ENCODE peak calls at places on chromosome 19, in five cellular contexts. One of them, this sample, is unnamed.

GRCh38 chr19:28567834-28568233 is 645.1 kb downstream of the UQCRFS1 start:
- DNase-seq in NCI-H2029 treated with DMSO at 0.1 percent for 48 hours: no peak
- DNase-seq in fibroblast of the aortic adventitia: no peak
- DNase-seq in CD4-positive, alpha-beta T cell: no peak
- DNase-seq in stimulated activated CD4-positive, alpha-beta T cell treated with anti-CD3 and anti-CD28 coated beads, Interleukin-4, amount 100 ng/mL, for 4 hours: no peak
- DNase-seq in this sample: no peak

GRCh38 chr19:7196721-7197168 is 97.5 kb downstream of the INSR start:
- DNase-seq in CD4-positive, alpha-beta T cell: no peak
- DNase-seq in stimulated activated CD4-positive, alpha-beta T cell treated with anti-CD3 and anti-CD28 coated beads, Interleukin-4, amount 100 ng/mL, for 4 hours: no peak
- DNase-seq in fibroblast of the aortic adventitia: peak
- DNase-seq in NCI-H2029 treated with DMSO at 0.1 percent for 48 hours: no peak
- DNase-seq in this sample: no peak

GRCh38 chr19:53002479-53002878 is 11.2 kb upstream of the ERVV-1 start:
- DNase-seq in CD4-positive, alpha-beta T cell: no peak
- DNase-seq in stimulated activated CD4-positive, alpha-beta T cell treated with anti-CD3 and anti-CD28 coated beads, Interleukin-4, amount 100 ng/mL, for 4 hours: no peak
- DNase-seq in NCI-H2029 treated with DMSO at 0.1 percent for 48 hours: no peak
- DNase-seq in fibroblast of the aortic adventitia: no peak
- DNase-seq in this sample: peak

GRCh38 chr19:17420267-17420924 is 549 bp downstream of the MVB12A start:
- DNase-seq in NCI-H2029 treated with DMSO at 0.1 percent for 48 hours: no peak
- DNase-seq in stimulated activated CD4-positive, alpha-beta T cell treated with anti-CD3 and anti-CD28 coated beads, Interleukin-4, amount 100 ng/mL, for 4 hours: no peak
- DNase-seq in fibroblast of the aortic adventitia: peak
- DNase-seq in CD4-positive, alpha-beta T cell: no peak
- DNase-seq in this sample: peak

GRCh38 chr19:8209111-8209964 is at the start of gene CERS4:
- DNase-seq in NCI-H2029 treated with DMSO at 0.1 percent for 48 hours: no peak
- DNase-seq in stimulated activated CD4-positive, alpha-beta T cell treated with anti-CD3 and anti-CD28 coated beads, Interleukin-4, amount 100 ng/mL, for 4 hours: peak
- DNase-seq in fibroblast of the aortic adventitia: peak
- DNase-seq in CD4-positive, alpha-beta T cell: peak
- DNase-seq in this sample: peak

GRCh38 chr19:44789943-44790467 is 12.3 kb downstream of the CBLC start:
- DNase-seq in NCI-H2029 treated with DMSO at 0.1 percent for 48 hours: no peak
- DNase-seq in stimulated activated CD4-positive, alpha-beta T cell treated with anti-CD3 and anti-CD28 coated beads, Interleukin-4, amount 100 ng/mL, for 4 hours: no peak
- DNase-seq in CD4-positive, alpha-beta T cell: no peak
- DNase-seq in fibroblast of the aortic adventitia: no peak
- DNase-seq in this sample: no peak

GRCh38 chr19:3667766-3668165 is 32.5 kb downstream of the PIP5K1C start:
- DNase-seq in CD4-positive, alpha-beta T cell: no peak
- DNase-seq in NCI-H2029 treated with DMSO at 0.1 percent for 48 hours: no peak
- DNase-seq in fibroblast of the aortic adventitia: no peak
- DNase-seq in stimulated activated CD4-positive, alpha-beta T cell treated with anti-CD3 and anti-CD28 coated beads, Interleukin-4, amount 100 ng/mL, for 4 hours: no peak
- DNase-seq in this sample: no peak

GRCh38 chr19:18588611-18589379 is at the start of gene REX1BD:
- DNase-seq in CD4-positive, alpha-beta T cell: peak
- DNase-seq in stimulated activated CD4-positive, alpha-beta T cell treated with anti-CD3 and anti-CD28 coated beads, Interleukin-4, amount 100 ng/mL, for 4 hours: peak
- DNase-seq in NCI-H2029 treated with DMSO at 0.1 percent for 48 hours: peak
- DNase-seq in fibroblast of the aortic adventitia: peak
- DNase-seq in this sample: peak

GRCh38 chr19:50362656-50363424 is 2.6 kb downstream of the NAPSA start:
- DNase-seq in fibroblast of the aortic adventitia: no peak
- DNase-seq in CD4-positive, alpha-beta T cell: no peak
- DNase-seq in NCI-H2029 treated with DMSO at 0.1 percent for 48 hours: no peak
- DNase-seq in stimulated activated CD4-positive, alpha-beta T cell treated with anti-CD3 and anti-CD28 coated beads, Interleukin-4, amount 100 ng/mL, for 4 hours: no peak
- DNase-seq in this sample: no peak

GRCh38 chr19:12482505-12482886 is 2.1 kb downstream of the ZNF709 start:
- DNase-seq in CD4-positive, alpha-beta T cell: no peak
- DNase-seq in stimulated activated CD4-positive, alpha-beta T cell treated with anti-CD3 and anti-CD28 coated beads, Interleukin-4, amount 100 ng/mL, for 4 hours: no peak
- DNase-seq in NCI-H2029 treated with DMSO at 0.1 percent for 48 hours: no peak
- DNase-seq in fibroblast of the aortic adventitia: no peak
- DNase-seq in this sample: no peak

GRCh38 chr19:7159105-7159933 is 89.8 kb downstream of the ZNF557 start:
- DNase-seq in CD4-positive, alpha-beta T cell: no peak
- DNase-seq in stimulated activated CD4-positive, alpha-beta T cell treated with anti-CD3 and anti-CD28 coated beads, Interleukin-4, amount 100 ng/mL, for 4 hours: no peak
- DNase-seq in NCI-H2029 treated with DMSO at 0.1 percent for 48 hours: peak
- DNase-seq in fibroblast of the aortic adventitia: peak
- DNase-seq in this sample: peak

GRCh38 chr19:18987456-18987855 is 45.9 kb downstream of the SUGP2 start:
- DNase-seq in CD4-positive, alpha-beta T cell: no peak
- DNase-seq in fibroblast of the aortic adventitia: no peak
- DNase-seq in stimulated activated CD4-positive, alpha-beta T cell treated with anti-CD3 and anti-CD28 coated beads, Interleukin-4, amount 100 ng/mL, for 4 hours: no peak
- DNase-seq in NCI-H2029 treated with DMSO at 0.1 percent for 48 hours: no peak
- DNase-seq in this sample: no peak

GRCh38 chr19:1244693-1245451 is 3.3 kb downstream of the ATP5F1D start:
- DNase-seq in NCI-H2029 treated with DMSO at 0.1 percent for 48 hours: no peak
- DNase-seq in stimulated activated CD4-positive, alpha-beta T cell treated with anti-CD3 and anti-CD28 coated beads, Interleukin-4, amount 100 ng/mL, for 4 hours: no peak
- DNase-seq in fibroblast of the aortic adventitia: no peak
- DNase-seq in CD4-positive, alpha-beta T cell: no peak
- DNase-seq in this sample: no peak

GRCh38 chr19:1949304-1950101 is 8.5 kb downstream of the CSNK1G2 start:
- DNase-seq in CD4-positive, alpha-beta T cell: no peak
- DNase-seq in NCI-H2029 treated with DMSO at 0.1 percent for 48 hours: no peak
- DNase-seq in fibroblast of the aortic adventitia: no peak
- DNase-seq in stimulated activated CD4-positive, alpha-beta T cell treated with anti-CD3 and anti-CD28 coated beads, Interleukin-4, amount 100 ng/mL, for 4 hours: no peak
- DNase-seq in this sample: no peak

GRCh38 chr19:30224689-30225606 is 147.2 kb upstream of the ZNF536 start:
- DNase-seq in stimulated activated CD4-positive, alpha-beta T cell treated with anti-CD3 and anti-CD28 coated beads, Interleukin-4, amount 100 ng/mL, for 4 hours: no peak
- DNase-seq in CD4-positive, alpha-beta T cell: no peak
- DNase-seq in fibroblast of the aortic adventitia: no peak
- DNase-seq in NCI-H2029 treated with DMSO at 0.1 percent for 48 hours: no peak
- DNase-seq in this sample: no peak

GRCh38 chr19:39166571-39167391 is 30.0 kb upstream of the NCCRP1 start:
- DNase-seq in fibroblast of the aortic adventitia: no peak
- DNase-seq in NCI-H2029 treated with DMSO at 0.1 percent for 48 hours: peak
- DNase-seq in stimulated activated CD4-positive, alpha-beta T cell treated with anti-CD3 and anti-CD28 coated beads, Interleukin-4, amount 100 ng/mL, for 4 hours: no peak
- DNase-seq in CD4-positive, alpha-beta T cell: no peak
- DNase-seq in this sample: no peak

GRCh38 chr19:14061751-14062557 is at the start of gene PALM3:
- DNase-seq in NCI-H2029 treated with DMSO at 0.1 percent for 48 hours: no peak
- DNase-seq in CD4-positive, alpha-beta T cell: no peak
- DNase-seq in stimulated activated CD4-positive, alpha-beta T cell treated with anti-CD3 and anti-CD28 coated beads, Interleukin-4, amount 100 ng/mL, for 4 hours: no peak
- DNase-seq in fibroblast of the aortic adventitia: no peak
- DNase-seq in this sample: no peak

GRCh38 chr19:36093146-36093662 is 17.7 kb upstream of the OVOL3 start:
- DNase-seq in NCI-H2029 treated with DMSO at 0.1 percent for 48 hours: no peak
- DNase-seq in stimulated activated CD4-positive, alpha-beta T cell treated with anti-CD3 and anti-CD28 coated beads, Interleukin-4, amount 100 ng/mL, for 4 hours: no peak
- DNase-seq in CD4-positive, alpha-beta T cell: no peak
- DNase-seq in fibroblast of the aortic adventitia: no peak
- DNase-seq in this sample: no peak

GRCh38 chr19:35346193-35347052 is 1.3 kb upstream of the FFAR1 start:
- DNase-seq in fibroblast of the aortic adventitia: no peak
- DNase-seq in CD4-positive, alpha-beta T cell: peak
- DNase-seq in NCI-H2029 treated with DMSO at 0.1 percent for 48 hours: no peak
- DNase-seq in stimulated activated CD4-positive, alpha-beta T cell treated with anti-CD3 and anti-CD28 coated beads, Interleukin-4, amount 100 ng/mL, for 4 hours: peak
- DNase-seq in this sample: no peak

GRCh38 chr19:45767881-45768643 is 990 bp downstream of the SIX5 start:
- DNase-seq in CD4-positive, alpha-beta T cell: no peak
- DNase-seq in stimulated activated CD4-positive, alpha-beta T cell treated with anti-CD3 and anti-CD28 coated beads, Interleukin-4, amount 100 ng/mL, for 4 hours: peak
- DNase-seq in fibroblast of the aortic adventitia: peak
- DNase-seq in NCI-H2029 treated with DMSO at 0.1 percent for 48 hours: no peak
- DNase-seq in this sample: peak

GRCh38 chr19:38990949-38991697 is 15.6 kb upstream of the FBXO17 start:
- DNase-seq in CD4-positive, alpha-beta T cell: no peak
- DNase-seq in stimulated activated CD4-positive, alpha-beta T cell treated with anti-CD3 and anti-CD28 coated beads, Interleukin-4, amount 100 ng/mL, for 4 hours: no peak
- DNase-seq in NCI-H2029 treated with DMSO at 0.1 percent for 48 hours: no peak
- DNase-seq in fibroblast of the aortic adventitia: peak
- DNase-seq in this sample: peak

GRCh38 chr19:46904114-46905060 is 43.6 kb downstream of the ARHGAP35 start:
- DNase-seq in fibroblast of the aortic adventitia: peak
- DNase-seq in CD4-positive, alpha-beta T cell: no peak
- DNase-seq in stimulated activated CD4-positive, alpha-beta T cell treated with anti-CD3 and anti-CD28 coated beads, Interleukin-4, amount 100 ng/mL, for 4 hours: no peak
- DNase-seq in NCI-H2029 treated with DMSO at 0.1 percent for 48 hours: no peak
- DNase-seq in this sample: peak

GRCh38 chr19:54191671-54192453 is 754 bp downstream of the TSEN34 start:
- DNase-seq in CD4-positive, alpha-beta T cell: no peak
- DNase-seq in NCI-H2029 treated with DMSO at 0.1 percent for 48 hours: no peak
- DNase-seq in fibroblast of the aortic adventitia: peak
- DNase-seq in stimulated activated CD4-positive, alpha-beta T cell treated with anti-CD3 and anti-CD28 coated beads, Interleukin-4, amount 100 ng/mL, for 4 hours: no peak
- DNase-seq in this sample: peak

GRCh38 chr19:13507053-13507611 is 853 bp upstream of the CACNA1A start:
- DNase-seq in NCI-H2029 treated with DMSO at 0.1 percent for 48 hours: no peak
- DNase-seq in CD4-positive, alpha-beta T cell: no peak
- DNase-seq in fibroblast of the aortic adventitia: peak
- DNase-seq in stimulated activated CD4-positive, alpha-beta T cell treated with anti-CD3 and anti-CD28 coated beads, Interleukin-4, amount 100 ng/mL, for 4 hours: no peak
- DNase-seq in this sample: peak

GRCh38 chr19:51002101-51002532 is 713 bp upstream of the KLK8 start:
- DNase-seq in stimulated activated CD4-positive, alpha-beta T cell treated with anti-CD3 and anti-CD28 coated beads, Interleukin-4, amount 100 ng/mL, for 4 hours: no peak
- DNase-seq in fibroblast of the aortic adventitia: no peak
- DNase-seq in CD4-positive, alpha-beta T cell: no peak
- DNase-seq in NCI-H2029 treated with DMSO at 0.1 percent for 48 hours: no peak
- DNase-seq in this sample: no peak

GRCh38 chr19:7356899-7357627 is 8.3 kb downstream of the ARHGEF18 start:
- DNase-seq in stimulated activated CD4-positive, alpha-beta T cell treated with anti-CD3 and anti-CD28 coated beads, Interleukin-4, amount 100 ng/mL, for 4 hours: no peak
- DNase-seq in fibroblast of the aortic adventitia: no peak
- DNase-seq in CD4-positive, alpha-beta T cell: no peak
- DNase-seq in NCI-H2029 treated with DMSO at 0.1 percent for 48 hours: no peak
- DNase-seq in this sample: no peak

GRCh38 chr19:6811906-6812305 is 39.4 kb downstream of the VAV1 start:
- DNase-seq in NCI-H2029 treated with DMSO at 0.1 percent for 48 hours: no peak
- DNase-seq in fibroblast of the aortic adventitia: peak
- DNase-seq in stimulated activated CD4-positive, alpha-beta T cell treated with anti-CD3 and anti-CD28 coated beads, Interleukin-4, amount 100 ng/mL, for 4 hours: no peak
- DNase-seq in CD4-positive, alpha-beta T cell: no peak
- DNase-seq in this sample: peak

GRCh38 chr19:4841366-4841704 is 9.8 kb upstream of the TICAM1 start:
- DNase-seq in stimulated activated CD4-positive, alpha-beta T cell treated with anti-CD3 and anti-CD28 coated beads, Interleukin-4, amount 100 ng/mL, for 4 hours: no peak
- DNase-seq in fibroblast of the aortic adventitia: no peak
- DNase-seq in NCI-H2029 treated with DMSO at 0.1 percent for 48 hours: no peak
- DNase-seq in CD4-positive, alpha-beta T cell: no peak
- DNase-seq in this sample: no peak

GRCh38 chr19:48630289-48631036 is 6.7 kb downstream of the DBP start:
- DNase-seq in CD4-positive, alpha-beta T cell: no peak
- DNase-seq in NCI-H2029 treated with DMSO at 0.1 percent for 48 hours: no peak
- DNase-seq in fibroblast of the aortic adventitia: peak
- DNase-seq in stimulated activated CD4-positive, alpha-beta T cell treated with anti-CD3 and anti-CD28 coated beads, Interleukin-4, amount 100 ng/mL, for 4 hours: no peak
- DNase-seq in this sample: no peak

GRCh38 chr19:55901369-55902079 is 30.6 kb downstream of the NLRP13 start:
- DNase-seq in CD4-positive, alpha-beta T cell: no peak
- DNase-seq in stimulated activated CD4-positive, alpha-beta T cell treated with anti-CD3 and anti-CD28 coated beads, Interleukin-4, amount 100 ng/mL, for 4 hours: no peak
- DNase-seq in NCI-H2029 treated with DMSO at 0.1 percent for 48 hours: no peak
- DNase-seq in fibroblast of the aortic adventitia: no peak
- DNase-seq in this sample: no peak

GRCh38 chr19:5651361-5651760 is 28.5 kb downstream of the SAFB start:
- DNase-seq in CD4-positive, alpha-beta T cell: no peak
- DNase-seq in fibroblast of the aortic adventitia: no peak
- DNase-seq in NCI-H2029 treated with DMSO at 0.1 percent for 48 hours: no peak
- DNase-seq in stimulated activated CD4-positive, alpha-beta T cell treated with anti-CD3 and anti-CD28 coated beads, Interleukin-4, amount 100 ng/mL, for 4 hours: no peak
- DNase-seq in this sample: no peak

GRCh38 chr19:5880604-5881078 is 10.3 kb upstream of the FUT5 start:
- DNase-seq in stimulated activated CD4-positive, alpha-beta T cell treated with anti-CD3 and anti-CD28 coated beads, Interleukin-4, amount 100 ng/mL, for 4 hours: no peak
- DNase-seq in CD4-positive, alpha-beta T cell: no peak
- DNase-seq in fibroblast of the aortic adventitia: peak
- DNase-seq in NCI-H2029 treated with DMSO at 0.1 percent for 48 hours: peak
- DNase-seq in this sample: no peak

GRCh38 chr19:35266904-35267817 is 1.6 kb upstream of the USF2 start:
- DNase-seq in stimulated activated CD4-positive, alpha-beta T cell treated with anti-CD3 and anti-CD28 coated beads, Interleukin-4, amount 100 ng/mL, for 4 hours: peak
- DNase-seq in NCI-H2029 treated with DMSO at 0.1 percent for 48 hours: no peak
- DNase-seq in fibroblast of the aortic adventitia: no peak
- DNase-seq in CD4-positive, alpha-beta T cell: no peak
- DNase-seq in this sample: peak

GRCh38 chr19:12834418-12834943 is at the start of gene RTBDN:
- DNase-seq in CD4-positive, alpha-beta T cell: no peak
- DNase-seq in fibroblast of the aortic adventitia: no peak
- DNase-seq in NCI-H2029 treated with DMSO at 0.1 percent for 48 hours: peak
- DNase-seq in stimulated activated CD4-positive, alpha-beta T cell treated with anti-CD3 and anti-CD28 coated beads, Interleukin-4, amount 100 ng/mL, for 4 hours: no peak
- DNase-seq in this sample: peak

GRCh38 chr19:995051-995827 is 5.0 kb upstream of the GRIN3B start:
- DNase-seq in CD4-positive, alpha-beta T cell: no peak
- DNase-seq in NCI-H2029 treated with DMSO at 0.1 percent for 48 hours: peak
- DNase-seq in fibroblast of the aortic adventitia: no peak
- DNase-seq in stimulated activated CD4-positive, alpha-beta T cell treated with anti-CD3 and anti-CD28 coated beads, Interleukin-4, amount 100 ng/mL, for 4 hours: no peak
- DNase-seq in this sample: no peak

GRCh38 chr19:8141726-8142524 is 7.5 kb downstream of the FBN3 start:
- DNase-seq in stimulated activated CD4-positive, alpha-beta T cell treated with anti-CD3 and anti-CD28 coated beads, Interleukin-4, amount 100 ng/mL, for 4 hours: no peak
- DNase-seq in NCI-H2029 treated with DMSO at 0.1 percent for 48 hours: no peak
- DNase-seq in CD4-positive, alpha-beta T cell: no peak
- DNase-seq in fibroblast of the aortic adventitia: no peak
- DNase-seq in this sample: no peak

GRCh38 chr19:1672038-1672768 is 19.8 kb upstream of the TCF3 start:
- DNase-seq in fibroblast of the aortic adventitia: peak
- DNase-seq in CD4-positive, alpha-beta T cell: peak
- DNase-seq in NCI-H2029 treated with DMSO at 0.1 percent for 48 hours: no peak
- DNase-seq in stimulated activated CD4-positive, alpha-beta T cell treated with anti-CD3 and anti-CD28 coated beads, Interleukin-4, amount 100 ng/mL, for 4 hours: peak
- DNase-seq in this sample: peak